ENCODE peak calls at places on chromosomes 1 and 21, in ten cellular contexts. W, G, V, U, Q, D, F, A, S and C are unnamed samples.

GRCh38 chr1:222263791-222264190 is 284.1 kb downstream of the HHIPL2 start:
- DNase-seq in Q (no peak), D (no peak), A (no peak), V (no peak), S (no peak), G (no peak), W (no peak), F (no peak), U (no peak), C (peak; percentile 35)

GRCh38 chr1:27724961-27725373 is 794 bp upstream of the FAM76A start:
- DNase-seq in Q (no peak), A (peak; percentile 26), F (peak; percentile 25), W (no peak), V (no peak), S (peak; percentile 59), G (peak; percentile 0), D (no peak), U (no peak), C (no peak)

GRCh38 chr1:155158991-155159390 is 14.1 kb downstream of the KRTCAP2 start:
- DNase-seq in A (no peak), G (no peak), F (no peak), U (no peak), V (no peak), D (no peak), Q (no peak), W (no peak), S (no peak), C (no peak)

GRCh38 chr1:51565009-51565408 is 45.9 kb upstream of the EPS15 start:
- DNase-seq in U (no peak), D (no peak), G (no peak), A (no peak), Q (no peak), W (no peak), V (no peak), S (no peak), F (no peak), C (no peak)

GRCh38 chr1:119742193-119742592 is 26.5 kb downstream of the HMGCS2 start:
- DNase-seq in Q (no peak), G (no peak), A (peak; percentile 17), F (no peak), W (no peak), S (no peak), U (no peak), V (peak; percentile 20), D (no peak), C (peak; percentile 5)

GRCh38 chr1:86507935-86508582 is 38.8 kb upstream of the CLCA4 start:
- DNase-seq in Q (no peak), W (peak; percentile 2), D (no peak), V (no peak), S (no peak), G (no peak), A (peak; percentile 69), U (no peak), F (peak; percentile 20), C (peak; percentile 32)

GRCh38 chr1:87598429-87598828 is 269.7 kb downstream of the LMO4 start:
- DNase-seq in F (no peak), D (no peak), Q (no peak), A (no peak), V (no peak), U (no peak), G (no peak), S (no peak), W (no peak), C (no peak)

GRCh38 chr1:201749059-201749458 is 79.9 kb upstream of the IPO9 start:
- DNase-seq in A (no peak), V (no peak), F (no peak), W (no peak), Q (no peak), D (no peak), G (no peak), U (no peak), S (no peak), C (no peak)

GRCh38 chr1:150165622-150166612 is 16.2 kb downstream of the PLEKHO1 start:
- DNase-seq in Q (peak; percentile 27), U (no peak), V (no peak), F (peak; percentile 78), S (peak; percentile 26), W (peak; percentile 16), D (no peak), A (peak; percentile 66), G (no peak), C (peak; percentile 60)

GRCh38 chr1:102191723-102192122 is 195.0 kb upstream of the OLFM3 start:
- DNase-seq in S (peak; percentile 51), U (no peak), A (peak; percentile 3), W (no peak), G (peak; percentile 24), Q (no peak), V (no peak), D (no peak), F (peak; percentile 21), C (no peak)

GRCh38 chr1:244231572-244232315 is 180.7 kb downstream of the ZBTB18 start:
- DNase-seq in G (no peak), A (peak; percentile 21), F (no peak), Q (no peak), D (no peak), U (no peak), S (no peak), V (peak; percentile 45), W (no peak), C (peak; percentile 67)

GRCh38 chr21:32994305-32994704 is 31.4 kb upstream of the OLIG2 start:
- DNase-seq in G (no peak), D (no peak), W (no peak), S (no peak), Q (no peak), V (no peak), A (peak; percentile 53), F (peak; percentile 18), U (peak; percentile 9), C (peak; percentile 5)

GRCh38 chr1:228079013-228079412 is 3.5 kb upstream of the ARF1 start:
- DNase-seq in G (no peak), W (no peak), U (no peak), S (no peak), Q (no peak), F (no peak), V (no peak), D (no peak), A (no peak), C (no peak)

GRCh38 chr21:25691931-25692330 is 42.8 kb downstream of the ATP5PF start:
- DNase-seq in Q (no peak), U (no peak), G (no peak), F (no peak), S (no peak), W (no peak), V (no peak), A (no peak), D (no peak), C (no peak)

GRCh38 chr1:55284856-55285255 is 69.7 kb upstream of the USP24 start:
- DNase-seq in Q (no peak), G (peak; percentile 22), A (peak; percentile 72), D (no peak), W (no peak), V (no peak), F (peak; percentile 26), U (peak; percentile 16), S (peak; percentile 4), C (peak; percentile 60)

GRCh38 chr1:155128755-155129473 is 1.2 kb downstream of the EFNA1 start:
- DNase-seq in V (no peak), W (no peak), G (no peak), A (peak; percentile 30), U (no peak), D (no peak), S (no peak), F (no peak), Q (no peak), C (no peak)

GRCh38 chr1:156930483-156930882 is 10.1 kb downstream of the LRRC71 start:
- DNase-seq in F (no peak), Q (no peak), D (no peak), U (no peak), S (no peak), A (no peak), V (no peak), W (no peak), G (no peak), C (no peak)

GRCh38 chr1:244053831-244054230 is 2.7 kb downstream of the ZBTB18 start:
- DNase-seq in S (no peak), D (no peak), F (no peak), W (no peak), U (no peak), G (no peak), A (no peak), Q (no peak), V (no peak), C (no peak)

GRCh38 chr1:11461738-11462137 is 17.2 kb upstream of the DISP3 start:
- DNase-seq in W (no peak), D (no peak), V (no peak), F (no peak), Q (no peak), A (no peak), G (no peak), U (no peak), S (no peak), C (no peak)

GRCh38 chr1:33684346-33685122 is 179.3 kb upstream of the HMGB4 start:
- DNase-seq in G (no peak), U (no peak), F (no peak), A (no peak), W (no peak), D (no peak), S (no peak), Q (no peak), V (peak; percentile 51), C (no peak)

GRCh38 chr1:156959414-156959813 is 39.0 kb downstream of the LRRC71 start:
- DNase-seq in W (no peak), Q (no peak), S (no peak), F (no peak), A (no peak), V (no peak), D (no peak), G (no peak), U (no peak), C (no peak)

GRCh38 chr1:231184891-231185290 is 23.0 kb downstream of the TRIM67 start:
- DNase-seq in V (no peak), A (no peak), Q (no peak), S (no peak), U (no peak), D (no peak), W (no peak), F (no peak), G (no peak), C (no peak)

GRCh38 chr1:172938676-172939075 is 112.1 kb downstream of the TNFSF18 start:
- DNase-seq in Q (no peak), D (no peak), W (no peak), U (no peak), S (no peak), V (peak; percentile 64), G (no peak), F (no peak), A (peak; percentile 72), C (peak; percentile 41)

GRCh38 chr1:60342569-60342968 is 269.0 kb upstream of the C1orf87 start:
- DNase-seq in Q (no peak), S (no peak), G (no peak), V (no peak), A (no peak), W (no peak), F (no peak), U (no peak), D (no peak), C (no peak)